ENCODE peak calls at places on chromosomes 13 and 19, in six cellular contexts. R is right cardiac atrium; D is iris pigment epithelial cell; O is stimulated activated CD4-positive, alpha-beta T cell treated with anti-CD3 and anti-CD28 coated beads, TNF-alpha, amount 100 ng/mL, for 24 hours; P is mucosa of descending colon; L is choroid plexus epithelial cell. K is an unnamed sample.

GRCh38 chr13:46620029-46620428 is 67.1 kb downstream of the LRCH1 start:
- DNase-seq in R (no peak), D (no peak), O (no peak), P (no peak), L (no peak), K (no peak)

GRCh38 chr19:57978586-57979289 is 4.4 kb upstream of the C19orf18 start:
- DNase-seq in R (no peak), D (peak; percentile 4), O (no peak), P (no peak), L (peak; percentile 9), K (no peak)

GRCh38 chr13:98875146-98875729 is 102.6 kb downstream of the DOCK9 start:
- DNase-seq in R (no peak), D (no peak), O (no peak), P (no peak), L (no peak), K (no peak)

GRCh38 chr13:49938921-49939320 is 2.8 kb upstream of the SPRYD7 start:
- DNase-seq in R (no peak), D (no peak), O (no peak), P (peak; percentile 87), L (no peak), K (no peak)

GRCh38 chr13:86562876-86563275 is 763.7 kb upstream of the SLITRK6 start:
- DNase-seq in R (no peak), D (no peak), O (no peak), P (no peak), L (no peak), K (no peak)

GRCh38 chr19:6459356-6460098 is at the start of gene SLC25A23:
- DNase-seq in R (peak; percentile 68), D (peak; percentile 66), O (no peak), P (peak; percentile 84), L (peak; percentile 79), K (no peak)

GRCh38 chr19:28299649-28300048 is 913.3 kb downstream of the UQCRFS1 start:
- DNase-seq in R (no peak), D (no peak), O (no peak), P (no peak), L (no peak), K (no peak)

GRCh38 chr19:38870612-38871011 is 7.5 kb downstream of the RINL start:
- DNase-seq in R (no peak), D (no peak), O (no peak), P (no peak), L (no peak), K (no peak)

GRCh38 chr13:70107498-70108271 is at the start of gene ATXN8OS:
- DNase-seq in R (no peak), D (peak; percentile 6), O (no peak), P (no peak), L (no peak), K (no peak)

GRCh38 chr13:29918845-29919244 is 68.4 kb upstream of the UBL3 start:
- DNase-seq in R (no peak), D (peak; percentile 92), O (no peak), P (no peak), L (peak; percentile 79), K (no peak)

GRCh38 chr13:103466761-103467160 is 400.5 kb upstream of the SLC10A2 start:
- DNase-seq in R (no peak), D (no peak), O (no peak), P (no peak), L (no peak), K (no peak)

GRCh38 chr19:1630811-1631210 is 21.6 kb downstream of the TCF3 start:
- DNase-seq in R (no peak), D (no peak), O (no peak), P (no peak), L (no peak), K (no peak)

GRCh38 chr19:55113570-55114039 is 3.8 kb downstream of the PPP1R12C start:
- DNase-seq in R (peak; percentile 94), D (peak; percentile 96), O (no peak), P (peak; percentile 71), L (peak; percentile 96), K (no peak)

GRCh38 chr13:110108348-110109139 is 198.4 kb downstream of the COL4A1 start:
- DNase-seq in R (peak; percentile 86), D (peak; percentile 92), O (no peak), P (no peak), L (peak; percentile 95), K (peak; percentile 45)

GRCh38 chr13:29577135-29578051 is 18.1 kb downstream of the SLC7A1 start:
- DNase-seq in R (no peak), D (peak; percentile 23), O (no peak), P (no peak), L (no peak), K (no peak)

GRCh38 chr19:6318772-6319171 is 14.6 kb downstream of the ACER1 start:
- DNase-seq in R (no peak), D (peak; percentile 21), O (no peak), P (no peak), L (peak; percentile 27), K (no peak)

GRCh38 chr13:50026788-50027473 is 11.7 kb downstream of the KCNRG start:
- DNase-seq in R (no peak), D (no peak), O (no peak), P (no peak), L (no peak), K (no peak)

GRCh38 chr19:6458695-6459355 is 767 bp downstream of the SLC25A23 start:
- DNase-seq in R (no peak), D (no peak), O (no peak), P (peak; percentile 67), L (no peak), K (no peak)

GRCh38 chr19:1251233-1251502 is 2.8 kb downstream of the MIDN start:
- DNase-seq in R (no peak), D (peak; percentile 81), O (no peak), P (no peak), L (peak; percentile 81), K (no peak)

GRCh38 chr13:21259571-21260455 is 83.4 kb downstream of the MRPL57 start:
- DNase-seq in R (no peak), D (no peak), O (no peak), P (no peak), L (no peak), K (no peak)

GRCh38 chr19:3690551-3691371 is 9.5 kb downstream of the PIP5K1C start:
- DNase-seq in R (no peak), D (no peak), O (no peak), P (no peak), L (no peak), K (no peak)

GRCh38 chr13:41520699-41521630 is 63.6 kb downstream of the RGCC start:
- DNase-seq in R (no peak), D (no peak), O (no peak), P (no peak), L (no peak), K (no peak)

GRCh38 chr19:6709549-6709948 is 10.9 kb downstream of the C3 start:
- DNase-seq in R (no peak), D (no peak), O (no peak), P (peak; percentile 22), L (no peak), K (no peak)

GRCh38 chr13:98994080-98994479 is 16.2 kb upstream of the DOCK9 start:
- DNase-seq in R (no peak), D (no peak), O (no peak), P (no peak), L (no peak), K (no peak)

GRCh38 chr13:42215578-42216421 is 56.2 kb upstream of the AKAP11 start:
- DNase-seq in R (no peak), D (peak; percentile 67), O (no peak), P (no peak), L (peak; percentile 82), K (no peak)

GRCh38 chr13:46613409-46614049 is 60.6 kb downstream of the LRCH1 start:
- DNase-seq in R (no peak), D (no peak), O (no peak), P (no peak), L (no peak), K (no peak)

GRCh38 chr13:91946498-91947070 is 548.2 kb downstream of the GPC5 start:
- DNase-seq in R (no peak), D (peak; percentile 8), O (no peak), P (no peak), L (peak; percentile 62), K (no peak)

GRCh38 chr19:55264531-55264930 is 5.7 kb upstream of the PPP6R1 start:
- DNase-seq in R (no peak), D (peak; percentile 12), O (no peak), P (no peak), L (no peak), K (no peak)

K was measured in NK-92 treated with Interleukin-12 subunit alpha and Interleukin-12 subunit beta, amount 100 ng/mL, for 24 hours.